ENCODE peak calls at places on chromosomes 2 and 18, in six cellular contexts. One of them, this sample, is unnamed. For H3K4me1, the result is how much of the 10 kb centered on the place peaks cover.

GRCh38 chr2:5203356-5203755 is 488.8 kb upstream of the SOX11 start:
- DNase-seq in fibroblast of lung: no peak
- DNase-seq in endothelial cell of umbilical vein: no peak
- DNase-seq in neural progenitor cell: peak
- DNase-seq in psoas muscle: no peak
- DNase-seq in upper lobe of left lung: no peak
- DNase-seq in this sample: no peak

GRCh38 chr2:157875720-157876065 is 437 bp downstream of the ACVR1 start:
- DNase-seq in neural progenitor cell: peak
- DNase-seq in fibroblast of lung: peak
- DNase-seq in endothelial cell of umbilical vein: peak
- DNase-seq in upper lobe of left lung: peak
- DNase-seq in psoas muscle: no peak
- DNase-seq in this sample: no peak

GRCh38 chr2:72887032-72887835 is at the start of gene SPR:
- DNase-seq in upper lobe of left lung: peak
- DNase-seq in psoas muscle: peak
- DNase-seq in endothelial cell of umbilical vein: peak
- DNase-seq in fibroblast of lung: peak
- DNase-seq in neural progenitor cell: peak
- DNase-seq in this sample: peak

GRCh38 chr2:235990344-235990743 is 177.8 kb downstream of the GBX2 start:
- DNase-seq in fibroblast of lung: no peak
- DNase-seq in neural progenitor cell: no peak
- DNase-seq in endothelial cell of umbilical vein: no peak
- DNase-seq in upper lobe of left lung: no peak
- DNase-seq in psoas muscle: no peak
- DNase-seq in this sample: no peak

GRCh38 chr18:10164241-10165160 is 250.7 kb downstream of the VAPA start:
- DNase-seq in endothelial cell of umbilical vein: peak
- DNase-seq in fibroblast of lung: no peak
- DNase-seq in upper lobe of left lung: no peak
- DNase-seq in neural progenitor cell: peak
- DNase-seq in psoas muscle: no peak
- DNase-seq in this sample: no peak

GRCh38 chr18:52636536-52636935 is 296.5 kb downstream of the DCC start:
- DNase-seq in upper lobe of left lung: no peak
- DNase-seq in endothelial cell of umbilical vein: no peak
- DNase-seq in fibroblast of lung: no peak
- DNase-seq in neural progenitor cell: no peak
- DNase-seq in psoas muscle: no peak
- DNase-seq in this sample: peak

GRCh38 chr2:241935314-241935713 is 65.8 kb downstream of the RTP5 start:
- DNase-seq in psoas muscle: no peak
- DNase-seq in neural progenitor cell: no peak
- DNase-seq in fibroblast of lung: peak
- DNase-seq in upper lobe of left lung: no peak
- DNase-seq in endothelial cell of umbilical vein: no peak
- DNase-seq in this sample: peak

GRCh38 chr2:216777637-216778273 is 82.1 kb downstream of the TNP1 start:
- DNase-seq in neural progenitor cell: peak
- DNase-seq in fibroblast of lung: peak
- DNase-seq in psoas muscle: no peak
- DNase-seq in endothelial cell of umbilical vein: peak
- DNase-seq in upper lobe of left lung: no peak
- DNase-seq in this sample: peak

GRCh38 chr2:58140508-58141072 is 94.0 kb downstream of the VRK2 start:
- DNase-seq in neural progenitor cell: no peak
- DNase-seq in psoas muscle: no peak
- DNase-seq in fibroblast of lung: peak
- DNase-seq in endothelial cell of umbilical vein: no peak
- DNase-seq in upper lobe of left lung: no peak
- DNase-seq in this sample: no peak

GRCh38 chr2:18369750-18370149 is 190.7 kb downstream of the RDH14 start:
- DNase-seq in endothelial cell of umbilical vein: peak
- DNase-seq in fibroblast of lung: peak
- DNase-seq in upper lobe of left lung: no peak
- DNase-seq in neural progenitor cell: no peak
- DNase-seq in psoas muscle: no peak
- DNase-seq in this sample: no peak

GRCh38 chr2:183204397-183204796 is 80.2 kb downstream of the NUP35 start:
- DNase-seq in neural progenitor cell: no peak
- DNase-seq in fibroblast of lung: no peak
- DNase-seq in endothelial cell of umbilical vein: no peak
- DNase-seq in psoas muscle: no peak
- DNase-seq in upper lobe of left lung: no peak
- DNase-seq in this sample: no peak

GRCh38 chr2:229133155-229133772 is 137.8 kb downstream of the PID1 start:
- DNase-seq in upper lobe of left lung: no peak
- DNase-seq in fibroblast of lung: peak
- DNase-seq in psoas muscle: no peak
- DNase-seq in neural progenitor cell: peak
- DNase-seq in endothelial cell of umbilical vein: no peak
- DNase-seq in this sample: peak
- TF ChIP-seq CTCF in upper lobe of left lung: no peak
- TF ChIP-seq CTCF in fibroblast of lung: peak
- TF ChIP-seq CTCF in psoas muscle: peak
- TF ChIP-seq CTCF in neural progenitor cell: peak
- TF ChIP-seq CTCF in endothelial cell of umbilical vein: no peak
- TF ChIP-seq CTCF in this sample: peak

GRCh38 chr2:178480227-178481181 is at the start of gene PLEKHA3:
- DNase-seq in neural progenitor cell: peak
- DNase-seq in psoas muscle: peak
- DNase-seq in upper lobe of left lung: peak
- DNase-seq in fibroblast of lung: peak
- DNase-seq in endothelial cell of umbilical vein: peak
- DNase-seq in this sample: peak
- H3K4me1 ChIP-seq in neural progenitor cell: under half
- H3K4me1 ChIP-seq in psoas muscle: under half
- H3K4me1 ChIP-seq in upper lobe of left lung: half or more
- H3K4me1 ChIP-seq in fibroblast of lung: under half
- H3K4me1 ChIP-seq in endothelial cell of umbilical vein: under half
- H3K4me1 ChIP-seq in this sample: under half

DNA sequence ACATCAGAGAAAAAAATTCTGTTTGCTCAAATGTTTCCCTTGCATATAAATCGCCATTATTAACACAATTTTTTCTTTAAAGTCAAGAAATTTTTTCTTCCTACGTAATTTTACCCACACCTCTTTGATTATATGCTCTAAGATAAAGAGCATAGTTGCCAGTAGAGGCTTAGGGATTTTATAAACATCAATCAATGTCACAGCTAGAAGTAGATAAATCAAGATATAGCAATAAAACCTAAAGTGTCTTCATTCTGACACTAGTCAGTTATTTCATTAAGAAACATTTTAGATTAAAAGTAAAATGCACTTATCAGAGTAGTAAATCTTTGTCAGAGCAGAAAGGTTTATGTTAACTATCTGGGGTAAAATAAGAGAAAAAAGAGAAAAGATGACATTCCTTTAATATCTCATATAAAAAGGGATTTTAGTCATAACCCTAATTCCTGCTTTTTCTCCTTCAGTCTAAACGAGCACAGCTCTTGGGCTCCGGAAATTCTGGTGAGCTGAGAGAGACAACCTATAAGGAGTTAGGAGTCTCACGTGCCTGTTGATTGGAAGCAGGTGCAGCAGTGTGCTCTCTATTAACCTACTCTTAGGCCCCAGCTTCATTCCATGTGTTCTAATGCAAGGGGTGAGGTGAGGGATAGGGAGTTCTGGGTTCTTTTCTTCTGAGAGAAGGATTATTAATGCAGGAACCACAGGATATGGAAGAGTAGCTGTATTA is 172.4 kb upstream of the GULP1 start:
- DNase-seq in endothelial cell of umbilical vein: no peak
- DNase-seq in fibroblast of lung: no peak
- DNase-seq in neural progenitor cell: no peak
- DNase-seq in psoas muscle: no peak
- DNase-seq in upper lobe of left lung: no peak
- DNase-seq in this sample: peak
- H3K27ac ChIP-seq in endothelial cell of umbilical vein: no peak
- H3K27ac ChIP-seq in fibroblast of lung: no peak
- H3K27ac ChIP-seq in neural progenitor cell: no peak
- H3K27ac ChIP-seq in psoas muscle: no peak
- H3K27ac ChIP-seq in upper lobe of left lung: no peak
- H3K27ac ChIP-seq in this sample: no peak

DNA sequence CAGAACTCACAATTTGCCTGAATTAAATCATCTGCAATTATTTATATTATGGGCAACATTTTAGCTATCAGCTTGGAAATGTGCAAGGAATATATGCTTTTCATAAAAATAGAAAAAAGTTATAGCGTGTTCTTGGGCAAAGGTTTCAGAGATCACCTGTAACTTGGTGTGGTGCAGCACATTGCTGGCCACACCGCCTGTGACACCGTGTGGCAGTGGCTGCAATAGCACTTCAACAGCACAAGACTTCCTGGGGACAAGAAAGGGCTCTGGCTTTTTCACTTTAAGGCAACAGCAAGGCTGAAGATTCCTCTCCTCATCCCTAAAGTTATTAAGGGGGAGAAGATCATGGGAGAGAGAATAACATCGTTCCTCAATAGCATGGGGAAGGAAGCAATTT is 14.8 kb upstream of the SERPINB3 start:
- DNase-seq in neural progenitor cell: peak
- DNase-seq in upper lobe of left lung: no peak
- DNase-seq in psoas muscle: no peak
- DNase-seq in fibroblast of lung: no peak
- DNase-seq in endothelial cell of umbilical vein: no peak
- DNase-seq in this sample: peak
- TF ChIP-seq CTCF in neural progenitor cell: peak
- TF ChIP-seq CTCF in upper lobe of left lung: no peak
- TF ChIP-seq CTCF in psoas muscle: no peak
- TF ChIP-seq CTCF in fibroblast of lung: peak
- TF ChIP-seq CTCF in endothelial cell of umbilical vein: no peak
- TF ChIP-seq CTCF in this sample: peak